ENCODE peak calls at places on chromosomes 11 and 22, in seven cellular contexts. One of them, this sample, is unnamed.

GRCh38 chr11:2518112-2518982 is 73.5 kb downstream of the KCNQ1 start:
- DNase-seq in Caco-2: peak
- DNase-seq in NCI-H2029: no peak
- DNase-seq in stimulated activated CD4-positive, alpha-beta T cell treated with anti-CD3 and anti-CD28 coated beads, Interleukin-4, amount 100 ng/mL, for 48 hours: no peak
- DNase-seq in mucosa of descending colon: peak
- DNase-seq in substantia nigra: no peak
- DNase-seq in foreskin fibroblast: no peak
- DNase-seq in this sample: no peak

GRCh38 chr11:55701429-55701828 is 39.4 kb downstream of the OR4C6 start:
- DNase-seq in Caco-2: no peak
- DNase-seq in mucosa of descending colon: no peak
- DNase-seq in stimulated activated CD4-positive, alpha-beta T cell treated with anti-CD3 and anti-CD28 coated beads, Interleukin-4, amount 100 ng/mL, for 48 hours: no peak
- DNase-seq in NCI-H2029: no peak
- DNase-seq in foreskin fibroblast: no peak
- DNase-seq in substantia nigra: no peak
- DNase-seq in this sample: no peak

GRCh38 chr11:16086229-16086628 is 270.1 kb downstream of the SOX6 start:
- DNase-seq in NCI-H2029: no peak
- DNase-seq in mucosa of descending colon: no peak
- DNase-seq in stimulated activated CD4-positive, alpha-beta T cell treated with anti-CD3 and anti-CD28 coated beads, Interleukin-4, amount 100 ng/mL, for 48 hours: no peak
- DNase-seq in Caco-2: no peak
- DNase-seq in foreskin fibroblast: no peak
- DNase-seq in substantia nigra: no peak
- DNase-seq in this sample: no peak

GRCh38 chr22:17949926-17950473 is 74.4 kb downstream of the MICAL3 start:
- DNase-seq in mucosa of descending colon: no peak
- DNase-seq in stimulated activated CD4-positive, alpha-beta T cell treated with anti-CD3 and anti-CD28 coated beads, Interleukin-4, amount 100 ng/mL, for 48 hours: no peak
- DNase-seq in NCI-H2029: no peak
- DNase-seq in substantia nigra: no peak
- DNase-seq in foreskin fibroblast: no peak
- DNase-seq in Caco-2: no peak
- DNase-seq in this sample: no peak

GRCh38 chr11:19728436-19728835 is 15.8 kb downstream of the NAV2 start:
- DNase-seq in substantia nigra: no peak
- DNase-seq in NCI-H2029: no peak
- DNase-seq in foreskin fibroblast: peak
- DNase-seq in Caco-2: no peak
- DNase-seq in mucosa of descending colon: no peak
- DNase-seq in stimulated activated CD4-positive, alpha-beta T cell treated with anti-CD3 and anti-CD28 coated beads, Interleukin-4, amount 100 ng/mL, for 48 hours: no peak
- DNase-seq in this sample: no peak

GRCh38 chr11:111762526-111762925 is 3.7 kb downstream of the PPP2R1B start:
- DNase-seq in substantia nigra: no peak
- DNase-seq in mucosa of descending colon: no peak
- DNase-seq in foreskin fibroblast: no peak
- DNase-seq in stimulated activated CD4-positive, alpha-beta T cell treated with anti-CD3 and anti-CD28 coated beads, Interleukin-4, amount 100 ng/mL, for 48 hours: no peak
- DNase-seq in Caco-2: no peak
- DNase-seq in NCI-H2029: no peak
- DNase-seq in this sample: no peak

GRCh38 chr11:121446752-121447156 is 5.4 kb upstream of the SORL1 start:
- DNase-seq in Caco-2: no peak
- DNase-seq in foreskin fibroblast: peak
- DNase-seq in substantia nigra: no peak
- DNase-seq in NCI-H2029: no peak
- DNase-seq in stimulated activated CD4-positive, alpha-beta T cell treated with anti-CD3 and anti-CD28 coated beads, Interleukin-4, amount 100 ng/mL, for 48 hours: no peak
- DNase-seq in mucosa of descending colon: no peak
- DNase-seq in this sample: no peak

GRCh38 chr22:50396751-50397370 is 53.7 kb downstream of the PPP6R2 start:
- DNase-seq in mucosa of descending colon: no peak
- DNase-seq in stimulated activated CD4-positive, alpha-beta T cell treated with anti-CD3 and anti-CD28 coated beads, Interleukin-4, amount 100 ng/mL, for 48 hours: no peak
- DNase-seq in substantia nigra: no peak
- DNase-seq in Caco-2: peak
- DNase-seq in foreskin fibroblast: no peak
- DNase-seq in NCI-H2029: no peak
- DNase-seq in this sample: no peak

GRCh38 chr11:44568706-44569473 is 3.4 kb downstream of the CD82 start:
- DNase-seq in foreskin fibroblast: peak
- DNase-seq in mucosa of descending colon: peak
- DNase-seq in stimulated activated CD4-positive, alpha-beta T cell treated with anti-CD3 and anti-CD28 coated beads, Interleukin-4, amount 100 ng/mL, for 48 hours: peak
- DNase-seq in substantia nigra: no peak
- DNase-seq in Caco-2: no peak
- DNase-seq in NCI-H2029: no peak
- DNase-seq in this sample: peak

GRCh38 chr22:29442976-29443375 is 4.6 kb downstream of the RFPL1 start:
- DNase-seq in stimulated activated CD4-positive, alpha-beta T cell treated with anti-CD3 and anti-CD28 coated beads, Interleukin-4, amount 100 ng/mL, for 48 hours: no peak
- DNase-seq in substantia nigra: no peak
- DNase-seq in Caco-2: no peak
- DNase-seq in mucosa of descending colon: no peak
- DNase-seq in NCI-H2029: no peak
- DNase-seq in foreskin fibroblast: no peak
- DNase-seq in this sample: no peak

GRCh38 chr11:112367453-112367852 is 106.8 kb upstream of the PLET1 start:
- DNase-seq in Caco-2: no peak
- DNase-seq in mucosa of descending colon: no peak
- DNase-seq in stimulated activated CD4-positive, alpha-beta T cell treated with anti-CD3 and anti-CD28 coated beads, Interleukin-4, amount 100 ng/mL, for 48 hours: no peak
- DNase-seq in foreskin fibroblast: no peak
- DNase-seq in substantia nigra: no peak
- DNase-seq in NCI-H2029: no peak
- DNase-seq in this sample: no peak

GRCh38 chr11:132898676-132899075 is 633.6 kb downstream of the OPCML start:
- DNase-seq in stimulated activated CD4-positive, alpha-beta T cell treated with anti-CD3 and anti-CD28 coated beads, Interleukin-4, amount 100 ng/mL, for 48 hours: no peak
- DNase-seq in substantia nigra: no peak
- DNase-seq in NCI-H2029: no peak
- DNase-seq in mucosa of descending colon: no peak
- DNase-seq in foreskin fibroblast: no peak
- DNase-seq in Caco-2: no peak
- DNase-seq in this sample: no peak

GRCh38 chr11:71485466-71485865 is 32.5 kb downstream of the NADSYN1 start:
- DNase-seq in NCI-H2029: no peak
- DNase-seq in substantia nigra: no peak
- DNase-seq in mucosa of descending colon: no peak
- DNase-seq in Caco-2: peak
- DNase-seq in foreskin fibroblast: no peak
- DNase-seq in stimulated activated CD4-positive, alpha-beta T cell treated with anti-CD3 and anti-CD28 coated beads, Interleukin-4, amount 100 ng/mL, for 48 hours: no peak
- DNase-seq in this sample: no peak

GRCh38 chr22:25623310-25623734 is 58.8 kb downstream of the GRK3 start:
- DNase-seq in mucosa of descending colon: no peak
- DNase-seq in foreskin fibroblast: no peak
- DNase-seq in stimulated activated CD4-positive, alpha-beta T cell treated with anti-CD3 and anti-CD28 coated beads, Interleukin-4, amount 100 ng/mL, for 48 hours: no peak
- DNase-seq in Caco-2: no peak
- DNase-seq in substantia nigra: no peak
- DNase-seq in NCI-H2029: no peak
- DNase-seq in this sample: no peak

GRCh38 chr11:103699216-103699615 is 337.2 kb upstream of the DDI1 start:
- DNase-seq in Caco-2: no peak
- DNase-seq in NCI-H2029: no peak
- DNase-seq in mucosa of descending colon: no peak
- DNase-seq in substantia nigra: no peak
- DNase-seq in foreskin fibroblast: no peak
- DNase-seq in stimulated activated CD4-positive, alpha-beta T cell treated with anti-CD3 and anti-CD28 coated beads, Interleukin-4, amount 100 ng/mL, for 48 hours: no peak
- DNase-seq in this sample: no peak

GRCh38 chr11:114284021-114284420 is 12.2 kb upstream of the NNMT start:
- DNase-seq in NCI-H2029: peak
- DNase-seq in foreskin fibroblast: no peak
- DNase-seq in substantia nigra: no peak
- DNase-seq in Caco-2: no peak
- DNase-seq in stimulated activated CD4-positive, alpha-beta T cell treated with anti-CD3 and anti-CD28 coated beads, Interleukin-4, amount 100 ng/mL, for 48 hours: no peak
- DNase-seq in mucosa of descending colon: peak
- DNase-seq in this sample: no peak

GRCh38 chr11:10459029-10459970 is 4.2 kb downstream of the AMPD3 start:
- DNase-seq in NCI-H2029: no peak
- DNase-seq in stimulated activated CD4-positive, alpha-beta T cell treated with anti-CD3 and anti-CD28 coated beads, Interleukin-4, amount 100 ng/mL, for 48 hours: peak
- DNase-seq in mucosa of descending colon: no peak
- DNase-seq in Caco-2: no peak
- DNase-seq in substantia nigra: no peak
- DNase-seq in foreskin fibroblast: no peak
- DNase-seq in this sample: no peak

GRCh38 chr11:1049911-1050580 is 13.5 kb upstream of the MUC6 start:
- DNase-seq in mucosa of descending colon: peak
- DNase-seq in foreskin fibroblast: no peak
- DNase-seq in substantia nigra: no peak
- DNase-seq in NCI-H2029: no peak
- DNase-seq in Caco-2: no peak
- DNase-seq in stimulated activated CD4-positive, alpha-beta T cell treated with anti-CD3 and anti-CD28 coated beads, Interleukin-4, amount 100 ng/mL, for 48 hours: no peak
- DNase-seq in this sample: no peak

GRCh38 chr11:72225411-72225951 is 914 bp downstream of the INPPL1 start:
- DNase-seq in Caco-2: peak
- DNase-seq in NCI-H2029: no peak
- DNase-seq in foreskin fibroblast: no peak
- DNase-seq in substantia nigra: no peak
- DNase-seq in stimulated activated CD4-positive, alpha-beta T cell treated with anti-CD3 and anti-CD28 coated beads, Interleukin-4, amount 100 ng/mL, for 48 hours: no peak
- DNase-seq in mucosa of descending colon: no peak
- DNase-seq in this sample: no peak

GRCh38 chr22:49344196-49344595 is 483.5 kb downstream of the BRD1 start:
- DNase-seq in foreskin fibroblast: no peak
- DNase-seq in substantia nigra: no peak
- DNase-seq in stimulated activated CD4-positive, alpha-beta T cell treated with anti-CD3 and anti-CD28 coated beads, Interleukin-4, amount 100 ng/mL, for 48 hours: no peak
- DNase-seq in Caco-2: no peak
- DNase-seq in NCI-H2029: no peak
- DNase-seq in mucosa of descending colon: no peak
- DNase-seq in this sample: no peak

GRCh38 chr22:46537221-46537945 is at the start of gene CELSR1:
- DNase-seq in foreskin fibroblast: no peak
- DNase-seq in Caco-2: peak
- DNase-seq in NCI-H2029: no peak
- DNase-seq in substantia nigra: no peak
- DNase-seq in stimulated activated CD4-positive, alpha-beta T cell treated with anti-CD3 and anti-CD28 coated beads, Interleukin-4, amount 100 ng/mL, for 48 hours: no peak
- DNase-seq in mucosa of descending colon: peak
- DNase-seq in this sample: peak